ENCODE peak calls at places on chromosome 12, in eight cellular contexts. K, O, Y, J, N, C, Q and A are unnamed samples. For H3K4me1 and H3K9me3, the result is how much of the 10 kb centered on the place peaks cover.

GRCh38 chr12:76083761-76084276 is 666 bp downstream of the NAP1L1 start:
- DNase-seq in O (peak), K (peak), J (peak), N (peak), Q (peak), Y (no peak), C (peak), A (peak)

GRCh38 chr12:17357396-17357795 is 732.6 kb downstream of the RERGL start:
- DNase-seq in Y (no peak), Q (no peak), J (no peak), O (no peak), C (no peak), N (no peak), K (no peak), A (no peak)

GRCh38 chr12:16090974-16091373 is 179.8 kb downstream of the DERA start:
- DNase-seq in J (no peak), Q (no peak), O (no peak), K (no peak), N (no peak), C (no peak), Y (no peak), A (no peak)

GRCh38 chr12:96099986-96100385 is 64.6 kb upstream of the LTA4H start:
- DNase-seq in Y (no peak), Q (no peak), K (no peak), C (no peak), O (no peak), J (no peak), N (no peak), A (no peak)

GRCh38 chr12:2501464-2502181 is 293.1 kb upstream of the FKBP4 start:
- DNase-seq in Q (no peak), J (no peak), K (no peak), C (no peak), O (peak), N (no peak), Y (no peak), A (no peak)

GRCh38 chr12:65565601-65566560 is 258.4 kb upstream of the HMGA2 start:
- DNase-seq in Q (no peak), J (no peak), C (peak), N (no peak), Y (no peak), K (no peak), O (no peak), A (no peak)

GRCh38 chr12:2267624-2268477 is 215.1 kb downstream of the CACNA1C start:
- DNase-seq in N (no peak), K (peak), Y (no peak), O (no peak), Q (no peak), C (peak), J (no peak), A (peak)

GRCh38 chr12:108610336-108610815 is 12.5 kb upstream of the TMEM119 start:
- DNase-seq in Q (no peak), O (no peak), Y (no peak), J (no peak), C (no peak), K (no peak), N (no peak), A (no peak)

GRCh38 chr12:50103351-50103750 is 457 bp upstream of the GPD1 start:
- DNase-seq in J (no peak), C (no peak), K (no peak), Q (no peak), O (no peak), N (no peak), Y (no peak), A (no peak)

GRCh38 chr12:50103767-50104321 is at the start of gene GPD1:
- DNase-seq in O (peak), Q (peak), K (peak), Y (no peak), J (no peak), C (peak), N (peak), A (no peak)

GRCh38 chr12:50105913-50106450 is 2.2 kb downstream of the GPD1 start:
- DNase-seq in Y (no peak), C (no peak), N (no peak), J (no peak), K (no peak), O (no peak), Q (no peak), A (no peak)

GRCh38 chr12:50102648-50103309 is 1.0 kb upstream of the GPD1 start:
- DNase-seq in Y (no peak), Q (no peak), C (no peak), N (peak), O (peak), K (peak), J (no peak), A (no peak)

DNA sequence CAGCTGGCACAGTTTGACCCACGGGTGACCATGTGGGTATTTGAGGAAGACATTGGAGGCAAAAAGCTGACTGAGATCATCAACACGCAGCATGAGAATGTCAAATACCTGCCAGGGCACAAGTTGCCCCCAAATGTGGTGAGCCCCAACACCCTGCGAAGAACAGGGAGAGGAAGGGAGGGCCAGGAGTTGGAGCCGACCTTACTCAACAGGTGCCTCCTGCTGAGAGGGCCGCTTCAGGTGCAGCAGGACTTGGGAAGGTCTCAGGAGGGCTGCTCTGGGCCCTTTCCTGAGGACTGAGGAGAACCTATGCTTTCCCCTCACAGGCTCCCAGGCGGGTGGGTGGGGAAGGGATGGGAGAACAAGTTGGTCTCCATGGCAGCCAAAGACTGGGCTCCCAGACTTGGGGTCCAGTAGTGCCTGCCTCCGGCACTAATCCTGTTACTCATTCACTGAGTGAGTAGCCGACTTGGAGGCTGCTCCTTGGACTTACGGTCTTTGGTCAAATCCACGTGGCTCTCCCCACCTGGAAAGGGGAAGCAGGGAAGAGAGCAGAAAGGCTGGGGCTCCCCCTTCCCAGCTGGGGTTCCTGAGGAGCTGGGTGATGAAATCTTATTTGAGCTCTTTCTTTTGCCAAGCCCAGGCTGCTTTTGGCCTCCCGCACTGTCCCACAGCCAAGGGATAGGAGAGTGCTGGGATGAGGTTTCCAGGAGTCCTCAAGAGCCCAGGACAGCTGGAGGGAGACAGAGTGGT is 982 bp downstream of the GPD1 start:
- DNase-seq in Y (no peak), Q (no peak), K (peak), O (peak), J (no peak), N (peak), C (no peak), A (no peak)
- H3K4me1 ChIP-seq in Y (under half), Q (under half), K (under half), O (under half), J (under half), N (under half), C (under half), A (under half)

DNA sequence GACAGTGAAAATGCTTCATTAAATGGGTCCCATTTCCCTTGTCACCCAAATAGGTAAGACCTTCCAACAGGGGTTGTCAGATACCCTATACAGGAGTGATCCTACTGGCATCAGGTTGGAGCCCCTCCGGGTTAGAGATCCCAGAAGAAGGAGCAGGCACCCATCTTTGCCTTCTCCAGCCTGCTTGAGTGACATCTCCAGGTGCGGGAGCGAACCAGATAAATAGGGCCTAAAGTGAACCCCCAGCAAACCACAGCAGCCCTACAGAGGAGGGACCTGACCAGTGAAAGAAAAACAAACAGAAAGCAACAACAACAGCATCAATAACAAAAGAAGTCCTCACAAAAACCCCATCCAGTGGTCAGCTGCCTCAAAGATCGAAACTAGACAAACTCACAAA is 182.2 kb downstream of the SLC5A8 start:
- DNase-seq in K (no peak), N (no peak), Y (no peak), Q (no peak), O (no peak), C (no peak), J (no peak), A (no peak)
- H3K9me3 ChIP-seq in K (under half), N (under half), Y (under half), Q (under half), O (under half), C (under half), J (under half), A (under half)

GRCh38 chr12:104485651-104486341 is 29.0 kb downstream of the CHST11 start:
- DNase-seq in J (peak), K (no peak), Y (no peak), N (peak), C (no peak), O (no peak), Q (no peak), A (no peak)
- H3K4me3 ChIP-seq in J (peak), K (no peak), Y (no peak), N (no peak), C (no peak), O (no peak), Q (no peak), A (no peak)

DNA sequence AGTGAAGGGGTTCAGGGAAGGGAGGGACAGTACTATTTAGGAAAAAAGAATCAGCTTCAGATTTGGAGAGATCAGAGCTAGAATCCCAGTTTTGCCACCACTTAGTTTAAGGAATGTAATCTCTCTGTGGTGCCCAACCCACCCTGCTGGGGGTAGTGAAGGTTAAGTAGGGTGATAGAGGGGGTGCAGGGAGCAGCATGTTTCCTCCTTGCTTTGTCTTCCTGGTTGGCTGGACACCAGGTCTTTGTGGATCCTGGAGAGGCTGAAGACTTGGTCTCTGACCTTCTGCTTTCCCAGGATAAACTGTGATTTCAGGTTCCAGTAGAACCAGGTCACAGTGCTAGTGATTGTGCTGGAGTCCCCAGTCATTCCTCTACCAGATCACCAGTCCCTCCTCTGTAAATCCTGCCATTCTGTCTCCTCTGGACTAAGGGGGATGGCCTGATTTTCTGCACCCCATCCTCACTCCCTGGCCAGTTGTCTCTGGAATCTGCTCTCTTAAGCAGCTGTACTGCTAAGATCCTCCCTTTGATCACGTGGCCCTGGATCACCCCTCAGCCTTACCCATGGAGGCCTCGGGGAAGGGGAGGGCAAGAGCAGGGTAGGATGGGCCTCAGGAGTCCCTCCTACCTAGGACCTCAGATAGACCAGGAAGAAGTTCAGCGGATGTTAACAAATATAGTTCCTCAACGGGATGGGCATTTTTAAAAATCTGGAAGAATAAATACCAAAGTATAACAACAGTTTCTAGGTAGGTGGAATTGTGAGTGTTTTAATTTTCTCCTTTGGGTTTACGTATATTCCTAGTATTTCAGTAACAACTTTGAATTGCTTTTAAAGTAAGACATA is 3.1 kb downstream of the MAP3K12 start:
- DNase-seq in K (no peak), O (no peak), Q (no peak), Y (no peak), N (peak), C (peak), J (no peak), A (no peak)
- H3K4me1 ChIP-seq in K (under half), O (under half), Q (under half), Y (under half), N (under half), C (under half), J (under half), A (under half)

GRCh38 chr12:38162708-38163441 is 153.7 kb upstream of the ALG10B start:
- DNase-seq in O (no peak), J (no peak), N (no peak), K (no peak), C (no peak), Y (no peak), Q (no peak), A (no peak)
- H3K9me3 ChIP-seq in O (under half), J (under half), N (under half), K (under half), C (under half), Y (under half), Q (under half), A (under half)

GRCh38 chr12:68498736-68499135 is 112.0 kb upstream of the RAP1B start:
- DNase-seq in J (no peak), K (no peak), Q (no peak), Y (no peak), N (no peak), C (no peak), O (no peak), A (no peak)

GRCh38 chr12:68499616-68500015 is 111.1 kb upstream of the RAP1B start:
- DNase-seq in J (no peak), O (no peak), Q (no peak), Y (no peak), C (no peak), N (no peak), K (no peak), A (no peak)

GRCh38 chr12:68495666-68496065 is 115.0 kb upstream of the RAP1B start:
- DNase-seq in C (peak), J (no peak), K (no peak), N (no peak), Q (no peak), O (no peak), Y (no peak), A (no peak)

GRCh38 chr12:68497702-68498101 is 113.0 kb upstream of the RAP1B start:
- DNase-seq in O (no peak), Q (no peak), K (no peak), N (peak), J (no peak), Y (no peak), C (peak), A (no peak)

DNA sequence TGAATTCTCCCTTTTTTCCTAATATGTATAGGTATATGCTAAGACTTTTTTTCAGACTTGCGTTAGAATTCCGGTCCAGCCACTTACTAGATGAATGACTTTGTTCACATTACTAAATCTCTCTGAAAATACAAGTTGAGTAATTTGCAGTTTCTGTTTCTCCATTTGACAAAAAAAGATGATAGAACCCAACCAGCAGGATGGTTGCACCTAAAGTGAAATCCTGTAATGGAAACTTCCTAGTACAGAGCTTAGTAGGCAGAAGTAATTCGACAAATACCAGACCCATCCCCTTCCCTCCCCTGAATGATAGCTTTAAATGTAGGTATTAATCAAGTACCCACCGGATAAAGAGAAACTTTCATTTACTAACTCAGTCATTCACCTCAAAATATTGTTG is 113.6 kb upstream of the RAP1B start:
- DNase-seq in Y (no peak), C (no peak), Q (no peak), J (no peak), N (no peak), O (no peak), K (no peak), A (no peak)
- H3K4me3 ChIP-seq in Y (no peak), C (no peak), Q (no peak), J (no peak), N (no peak), O (no peak), K (no peak), A (no peak)